ENCODE peak calls at places on chromosomes 13 and 19, in five cellular contexts. One of them, this sample, is unnamed.

GRCh38 chr19:16368385-16369305 is 44.0 kb downstream of the KLF2 start:
- DNase-seq in cardiac muscle cell: no peak
- DNase-seq in AG09319: no peak
- DNase-seq in pancreas: no peak
- DNase-seq in dorsolateral prefrontal cortex: no peak
- DNase-seq in this sample: no peak

GRCh38 chr13:33918199-33918932 is 100.4 kb downstream of the RFC3 start:
- DNase-seq in cardiac muscle cell: peak; percentile 83
- DNase-seq in AG09319: peak; percentile 70
- DNase-seq in dorsolateral prefrontal cortex: no peak
- DNase-seq in pancreas: no peak
- DNase-seq in this sample: no peak

GRCh38 chr13:56752630-56753029 is 388.1 kb upstream of the PRR20A start:
- DNase-seq in cardiac muscle cell: no peak
- DNase-seq in pancreas: no peak
- DNase-seq in AG09319: no peak
- DNase-seq in dorsolateral prefrontal cortex: no peak
- DNase-seq in this sample: no peak

GRCh38 chr13:99299545-99300341 is 7.5 kb downstream of the GPR183 start:
- DNase-seq in AG09319: no peak
- DNase-seq in cardiac muscle cell: no peak
- DNase-seq in pancreas: no peak
- DNase-seq in dorsolateral prefrontal cortex: no peak
- DNase-seq in this sample: no peak

GRCh38 chr13:58376775-58377174 is 745.2 kb downstream of the PCDH17 start:
- DNase-seq in dorsolateral prefrontal cortex: no peak
- DNase-seq in pancreas: no peak
- DNase-seq in cardiac muscle cell: no peak
- DNase-seq in AG09319: no peak
- DNase-seq in this sample: no peak

GRCh38 chr13:42999491-42999890 is 7.5 kb upstream of the EPSTI1 start:
- DNase-seq in cardiac muscle cell: no peak
- DNase-seq in AG09319: no peak
- DNase-seq in dorsolateral prefrontal cortex: no peak
- DNase-seq in pancreas: no peak
- DNase-seq in this sample: no peak

GRCh38 chr13:83536941-83537340 is 345.3 kb downstream of the SLITRK1 start:
- DNase-seq in cardiac muscle cell: no peak
- DNase-seq in dorsolateral prefrontal cortex: no peak
- DNase-seq in pancreas: no peak
- DNase-seq in AG09319: no peak
- DNase-seq in this sample: no peak

GRCh38 chr19:31503211-31503610 is 154.0 kb upstream of the TSHZ3 start:
- DNase-seq in pancreas: no peak
- DNase-seq in AG09319: no peak
- DNase-seq in dorsolateral prefrontal cortex: no peak
- DNase-seq in cardiac muscle cell: no peak
- DNase-seq in this sample: no peak

GRCh38 chr19:1054102-1055027 is 12.6 kb upstream of the ARHGAP45 start:
- DNase-seq in dorsolateral prefrontal cortex: no peak
- DNase-seq in pancreas: no peak
- DNase-seq in cardiac muscle cell: no peak
- DNase-seq in AG09319: no peak
- DNase-seq in this sample: no peak

GRCh38 chr19:50205681-50206138 is 2.3 kb downstream of the MYH14 start:
- DNase-seq in cardiac muscle cell: no peak
- DNase-seq in AG09319: no peak
- DNase-seq in pancreas: peak; percentile 74
- DNase-seq in dorsolateral prefrontal cortex: no peak
- DNase-seq in this sample: peak; percentile 83

GRCh38 chr13:31213681-31214289 is 14.0 kb downstream of the B3GLCT start:
- DNase-seq in dorsolateral prefrontal cortex: no peak
- DNase-seq in pancreas: no peak
- DNase-seq in AG09319: no peak
- DNase-seq in cardiac muscle cell: no peak
- DNase-seq in this sample: no peak

GRCh38 chr19:5575553-5575952 is 7.8 kb upstream of the TINCR start:
- DNase-seq in AG09319: no peak
- DNase-seq in pancreas: no peak
- DNase-seq in cardiac muscle cell: no peak
- DNase-seq in dorsolateral prefrontal cortex: no peak
- DNase-seq in this sample: no peak

GRCh38 chr13:92510416-92510815 is 716.2 kb upstream of the GPC6 start:
- DNase-seq in AG09319: no peak
- DNase-seq in dorsolateral prefrontal cortex: no peak
- DNase-seq in cardiac muscle cell: peak; percentile 14
- DNase-seq in pancreas: no peak
- DNase-seq in this sample: no peak

GRCh38 chr13:92512852-92513251 is 713.8 kb upstream of the GPC6 start:
- DNase-seq in cardiac muscle cell: no peak
- DNase-seq in AG09319: no peak
- DNase-seq in pancreas: no peak
- DNase-seq in dorsolateral prefrontal cortex: no peak
- DNase-seq in this sample: no peak

GRCh38 chr13:92514420-92515125 is 712.0 kb upstream of the GPC6 start:
- DNase-seq in dorsolateral prefrontal cortex: no peak
- DNase-seq in cardiac muscle cell: no peak
- DNase-seq in AG09319: no peak
- DNase-seq in pancreas: no peak
- DNase-seq in this sample: no peak

GRCh38 chr13:92513672-92514071 is 712.9 kb upstream of the GPC6 start:
- DNase-seq in pancreas: no peak
- DNase-seq in cardiac muscle cell: peak; percentile 3
- DNase-seq in dorsolateral prefrontal cortex: no peak
- DNase-seq in AG09319: no peak
- DNase-seq in this sample: no peak
- TF ChIP-seq CTCF in pancreas: no peak
- TF ChIP-seq CTCF in cardiac muscle cell: no peak
- TF ChIP-seq CTCF in dorsolateral prefrontal cortex: no peak
- TF ChIP-seq CTCF in AG09319: no peak
- TF ChIP-seq CTCF in this sample: no peak

GRCh38 chr13:101451641-101452040 is 834 bp upstream of the ITGBL1 start:
- DNase-seq in cardiac muscle cell: no peak
- DNase-seq in pancreas: no peak
- DNase-seq in AG09319: no peak
- DNase-seq in dorsolateral prefrontal cortex: no peak
- DNase-seq in this sample: no peak

GRCh38 chr13:101454767-101455166 is 2.3 kb downstream of the ITGBL1 start:
- DNase-seq in cardiac muscle cell: peak; percentile 3
- DNase-seq in AG09319: no peak
- DNase-seq in dorsolateral prefrontal cortex: no peak
- DNase-seq in pancreas: no peak
- DNase-seq in this sample: no peak

GRCh38 chr13:101455863-101456262 is 3.4 kb downstream of the ITGBL1 start:
- DNase-seq in cardiac muscle cell: peak; percentile 88
- DNase-seq in pancreas: no peak
- DNase-seq in dorsolateral prefrontal cortex: no peak
- DNase-seq in AG09319: peak; percentile 62
- DNase-seq in this sample: no peak

GRCh38 chr13:101452519-101453485 is at the start of gene ITGBL1:
- DNase-seq in pancreas: peak; percentile 19
- DNase-seq in AG09319: no peak
- DNase-seq in dorsolateral prefrontal cortex: no peak
- DNase-seq in cardiac muscle cell: peak; percentile 8
- DNase-seq in this sample: no peak

DNA sequence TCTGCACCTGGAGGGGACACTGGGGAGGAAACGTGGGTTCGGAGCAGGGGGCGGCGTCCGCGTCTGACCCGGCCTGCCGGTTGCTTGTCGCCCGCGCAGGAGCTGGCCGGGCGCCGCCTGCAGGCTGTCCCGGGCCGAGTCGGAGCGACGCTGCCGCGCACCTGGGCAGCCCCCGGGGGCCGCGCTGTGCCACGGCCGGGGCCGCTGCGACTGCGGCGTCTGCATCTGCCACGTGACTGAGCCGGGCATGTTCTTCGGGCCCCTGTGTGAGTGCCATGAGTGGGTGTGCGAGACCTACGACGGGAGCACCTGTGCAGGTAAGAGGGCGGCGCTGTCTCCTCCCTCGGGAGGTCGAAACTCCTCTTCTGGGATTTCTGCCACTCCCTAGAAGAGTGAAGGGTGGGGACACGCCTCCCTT is 1.3 kb downstream of the ITGBL1 start:
- DNase-seq in dorsolateral prefrontal cortex: no peak
- DNase-seq in pancreas: peak; percentile 47
- DNase-seq in cardiac muscle cell: peak; percentile 5
- DNase-seq in AG09319: no peak
- DNase-seq in this sample: no peak
- TF ChIP-seq CTCF in dorsolateral prefrontal cortex: peak; percentile 47
- TF ChIP-seq CTCF in pancreas: peak; percentile 35
- TF ChIP-seq CTCF in cardiac muscle cell: peak; percentile 33
- TF ChIP-seq CTCF in AG09319: peak; percentile 23
- TF ChIP-seq CTCF in this sample: no peak

DNA sequence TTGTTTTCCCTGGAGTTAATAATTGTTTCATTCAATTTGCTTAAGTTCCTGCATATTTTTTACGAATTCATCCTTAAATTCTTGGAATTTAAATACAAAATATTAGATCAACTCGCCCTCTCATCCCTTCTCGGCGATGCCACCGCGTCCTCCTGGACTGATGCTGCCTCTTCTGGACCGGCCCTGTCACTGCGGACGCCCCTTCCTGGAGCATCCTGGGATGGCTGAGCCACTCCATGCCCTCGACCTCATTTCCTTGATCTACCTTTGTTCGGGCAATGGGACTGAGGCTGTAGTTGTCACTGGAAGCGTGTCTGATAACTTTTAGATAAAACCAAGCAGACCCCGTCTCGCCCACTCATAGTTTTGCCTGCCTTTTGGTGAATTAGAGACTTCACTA is 283.6 kb downstream of the TEX29 start:
- DNase-seq in AG09319: no peak
- DNase-seq in dorsolateral prefrontal cortex: no peak
- DNase-seq in cardiac muscle cell: no peak
- DNase-seq in pancreas: no peak
- DNase-seq in this sample: no peak
- TF ChIP-seq CTCF in AG09319: no peak
- TF ChIP-seq CTCF in dorsolateral prefrontal cortex: no peak
- TF ChIP-seq CTCF in cardiac muscle cell: no peak
- TF ChIP-seq CTCF in pancreas: no peak
- TF ChIP-seq CTCF in this sample: no peak

GRCh38 chr19:10403137-10404021 is at the start of gene CDC37:
- DNase-seq in pancreas: peak; percentile 98
- DNase-seq in AG09319: peak; percentile 91
- DNase-seq in dorsolateral prefrontal cortex: peak; percentile 98
- DNase-seq in cardiac muscle cell: peak; percentile 98
- DNase-seq in this sample: peak; percentile 95
- TF ChIP-seq CTCF in pancreas: no peak
- TF ChIP-seq CTCF in AG09319: no peak
- TF ChIP-seq CTCF in dorsolateral prefrontal cortex: no peak
- TF ChIP-seq CTCF in cardiac muscle cell: no peak
- TF ChIP-seq CTCF in this sample: no peak

GRCh38 chr19:18478545-18479311 is 40.8 kb upstream of the ISYNA1 start:
- DNase-seq in pancreas: no peak
- DNase-seq in cardiac muscle cell: peak; percentile 92
- DNase-seq in dorsolateral prefrontal cortex: no peak
- DNase-seq in AG09319: peak; percentile 79
- DNase-seq in this sample: peak; percentile 27

GRCh38 chr19:18477974-18478373 is 40.0 kb upstream of the ISYNA1 start:
- DNase-seq in pancreas: no peak
- DNase-seq in dorsolateral prefrontal cortex: no peak
- DNase-seq in cardiac muscle cell: no peak
- DNase-seq in AG09319: no peak
- DNase-seq in this sample: no peak

GRCh38 chr19:18476507-18477041 is 38.6 kb upstream of the ISYNA1 start:
- DNase-seq in cardiac muscle cell: no peak
- DNase-seq in pancreas: no peak
- DNase-seq in AG09319: no peak
- DNase-seq in dorsolateral prefrontal cortex: no peak
- DNase-seq in this sample: no peak

GRCh38 chr19:18475762-18476331 is 37.9 kb upstream of the ISYNA1 start:
- DNase-seq in AG09319: no peak
- DNase-seq in dorsolateral prefrontal cortex: no peak
- DNase-seq in pancreas: no peak
- DNase-seq in cardiac muscle cell: no peak
- DNase-seq in this sample: no peak

GRCh38 chr19:18477042-18477760 is 39.3 kb upstream of the ISYNA1 start:
- DNase-seq in AG09319: no peak
- DNase-seq in pancreas: no peak
- DNase-seq in dorsolateral prefrontal cortex: no peak
- DNase-seq in cardiac muscle cell: no peak
- DNase-seq in this sample: no peak
- TF ChIP-seq CTCF in AG09319: peak; percentile 4
- TF ChIP-seq CTCF in pancreas: no peak
- TF ChIP-seq CTCF in dorsolateral prefrontal cortex: no peak
- TF ChIP-seq CTCF in cardiac muscle cell: no peak
- TF ChIP-seq CTCF in this sample: no peak

GRCh38 chr19:29667941-29668340 is 2.7 kb downstream of the PLEKHF1 start:
- DNase-seq in cardiac muscle cell: no peak
- DNase-seq in dorsolateral prefrontal cortex: no peak
- DNase-seq in AG09319: no peak
- DNase-seq in pancreas: no peak
- DNase-seq in this sample: no peak

GRCh38 chr19:29670255-29670654 is 5.0 kb downstream of the PLEKHF1 start:
- DNase-seq in AG09319: no peak
- DNase-seq in pancreas: no peak
- DNase-seq in dorsolateral prefrontal cortex: no peak
- DNase-seq in cardiac muscle cell: no peak
- DNase-seq in this sample: no peak

GRCh38 chr19:29666634-29667389 is 1.6 kb downstream of the PLEKHF1 start:
- DNase-seq in cardiac muscle cell: peak; percentile 82
- DNase-seq in AG09319: no peak
- DNase-seq in pancreas: peak; percentile 44
- DNase-seq in dorsolateral prefrontal cortex: no peak
- DNase-seq in this sample: no peak

GRCh38 chr19:29667390-29667783 is 2.1 kb downstream of the PLEKHF1 start:
- DNase-seq in dorsolateral prefrontal cortex: no peak
- DNase-seq in pancreas: no peak
- DNase-seq in AG09319: no peak
- DNase-seq in cardiac muscle cell: no peak
- DNase-seq in this sample: no peak

GRCh38 chr19:29668746-29669609 is 3.7 kb downstream of the PLEKHF1 start:
- DNase-seq in cardiac muscle cell: no peak
- DNase-seq in dorsolateral prefrontal cortex: no peak
- DNase-seq in AG09319: no peak
- DNase-seq in pancreas: no peak
- DNase-seq in this sample: no peak
- TF ChIP-seq CTCF in cardiac muscle cell: peak; percentile 32
- TF ChIP-seq CTCF in dorsolateral prefrontal cortex: no peak
- TF ChIP-seq CTCF in AG09319: peak; percentile 16
- TF ChIP-seq CTCF in pancreas: no peak
- TF ChIP-seq CTCF in this sample: no peak

DNA sequence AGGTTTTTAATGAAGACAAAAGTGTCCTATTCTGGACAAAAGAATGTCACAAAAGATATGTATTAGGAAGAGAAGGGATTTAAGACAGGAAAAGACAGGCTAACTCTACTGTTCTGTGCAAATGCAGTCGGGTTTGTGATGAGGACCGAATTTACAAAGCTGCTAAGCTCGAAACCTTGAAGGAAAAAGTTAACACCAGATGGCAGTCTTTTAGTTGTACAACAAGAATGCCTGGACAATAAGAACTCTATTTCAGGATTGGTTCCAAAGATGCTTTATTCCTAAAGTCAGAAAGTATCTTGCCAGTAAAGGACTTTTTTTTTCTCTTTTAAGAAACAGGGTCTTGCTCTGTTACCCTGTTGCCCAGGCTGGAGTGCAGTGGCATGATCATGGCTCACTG is 51.1 kb downstream of the HS6ST3 start:
- DNase-seq in cardiac muscle cell: peak; percentile 35
- DNase-seq in pancreas: no peak
- DNase-seq in AG09319: no peak
- DNase-seq in dorsolateral prefrontal cortex: no peak
- DNase-seq in this sample: no peak
- TF ChIP-seq CTCF in cardiac muscle cell: peak; percentile 13
- TF ChIP-seq CTCF in pancreas: no peak
- TF ChIP-seq CTCF in AG09319: no peak
- TF ChIP-seq CTCF in dorsolateral prefrontal cortex: peak; percentile 33
- TF ChIP-seq CTCF in this sample: no peak

This sample was measured in Calu3.